ENCODE peak calls at places on chromosomes 3 and 15, in four cellular contexts. R is T-helper 9 cell, H is epithelial cell of esophagus, T is C1 segment of cervical spinal cord. Y is an unnamed sample.

GRCh38 chr3:146280859-146281258 is 30.0 kb upstream of the PLSCR4 start:
- DNase-seq in T (peak), R (no peak), H (no peak), Y (no peak)

GRCh38 chr15:71422530-71423259 is 307.4 kb downstream of the THSD4 start:
- DNase-seq in R (no peak), H (no peak), T (no peak), Y (no peak)

GRCh38 chr15:72562878-72563277 is 88.7 kb downstream of the ARIH1 start:
- DNase-seq in H (no peak), T (no peak), R (no peak), Y (no peak)

GRCh38 chr15:84714816-84715215 is 1.1 kb downstream of the SEC11A start:
- DNase-seq in H (no peak), T (no peak), R (no peak), Y (no peak)

GRCh38 chr15:50321680-50322079 is 33.3 kb downstream of the GABPB1 start:
- DNase-seq in T (no peak), R (no peak), H (no peak), Y (no peak)

GRCh38 chr15:66862111-66862815 is 160.2 kb downstream of the SMAD6 start:
- DNase-seq in T (no peak), H (peak), R (no peak), Y (no peak)

GRCh38 chr15:88181613-88182012 is 74.9 kb downstream of the NTRK3 start:
- DNase-seq in T (no peak), R (no peak), H (no peak), Y (no peak)

GRCh38 chr3:60513241-60513640 is 738.0 kb downstream of the FHIT start:
- DNase-seq in R (no peak), H (no peak), T (no peak), Y (no peak)

GRCh38 chr3:172595648-172596393 is 72.6 kb upstream of the TNFSF10 start:
- DNase-seq in H (peak), T (no peak), R (no peak), Y (peak)

GRCh38 chr3:49910409-49911123 is 6.9 kb upstream of the MST1R start:
- DNase-seq in R (no peak), H (no peak), T (no peak), Y (no peak)

GRCh38 chr15:70026991-70027390 is 70.7 kb downstream of the TLE3 start:
- DNase-seq in H (no peak), R (no peak), T (no peak), Y (no peak)

GRCh38 chr15:67224889-67225288 is 29.6 kb downstream of the AAGAB start:
- DNase-seq in H (peak), R (no peak), T (no peak), Y (no peak)

Y was measured in naive thymus-derived CD8-positive, alpha-beta T cell.